ENCODE peak calls at places on chromosome 4, in four cellular contexts. H is K562, W is GM12878, P is HL-60. S is an unnamed sample.

GRCh38 chr4:2833671-2834000 is 10.0 kb upstream of the ADD1 start:
- DNase-seq in H (no peak), W (no peak), P (no peak), S (peak; percentile 13)

GRCh38 chr4:188619456-188620149 is 480.4 kb downstream of the TRIML1 start:
- DNase-seq in H (no peak), W (no peak), P (no peak), S (no peak)

GRCh38 chr4:161522031-161522430 is 641.8 kb downstream of the FSTL5 start:
- DNase-seq in H (no peak), W (no peak), P (no peak), S (no peak)

GRCh38 chr4:89765966-89766365 is 71.0 kb downstream of the SNCA start:
- DNase-seq in H (no peak), W (no peak), P (no peak), S (no peak)

GRCh38 chr4:109801895-109802319 is at the start of gene CFI:
- DNase-seq in H (peak; percentile 21), W (no peak), P (no peak), S (no peak)

GRCh38 chr4:143482753-143483362 is 30.6 kb upstream of the SMARCA5 start:
- DNase-seq in H (peak; percentile 56), W (no peak), P (no peak), S (peak; percentile 12)

GRCh38 chr4:66575024-66575696 is 904.9 kb upstream of the EPHA5 start:
- DNase-seq in H (no peak), W (no peak), P (no peak), S (no peak)

GRCh38 chr4:148497258-148497657 is 55.0 kb upstream of the NR3C2 start:
- DNase-seq in H (no peak), W (no peak), P (no peak), S (no peak)

GRCh38 chr4:183919173-183919572 is 14.1 kb downstream of the STOX2 start:
- DNase-seq in H (no peak), W (no peak), P (no peak), S (no peak)

GRCh38 chr4:119025916-119026661 is 109.5 kb upstream of the MYOZ2 start:
- DNase-seq in H (no peak), W (no peak), P (peak; percentile 58), S (no peak)

GRCh38 chr4:108889696-108890475 is 127.0 kb upstream of the ETNPPL start:
- DNase-seq in H (no peak), W (no peak), P (no peak), S (no peak)

GRCh38 chr4:152715076-152715475 is 35.3 kb upstream of the TMEM154 start:
- DNase-seq in H (no peak), W (no peak), P (no peak), S (no peak)

GRCh38 chr4:146389561-146389960 is 132.2 kb downstream of the SLC10A7 start:
- DNase-seq in H (no peak), W (no peak), P (no peak), S (no peak)

GRCh38 chr4:87132035-87132434 is 88.4 kb downstream of the KLHL8 start:
- DNase-seq in H (no peak), W (no peak), P (no peak), S (no peak)

GRCh38 chr4:14566518-14566917 is 435.8 kb upstream of the CPEB2 start:
- DNase-seq in H (no peak), W (no peak), P (no peak), S (no peak)

GRCh38 chr4:113790478-113790877 is 28.9 kb upstream of the CAMK2D start:
- DNase-seq in H (no peak), W (no peak), P (no peak), S (no peak)

GRCh38 chr4:88953400-88953799 is 103.6 kb downstream of the FAM13A start:
- DNase-seq in H (no peak), W (peak; percentile 4), P (no peak), S (no peak)

GRCh38 chr4:87975466-87975865 is at the start of gene SPP1:
- DNase-seq in H (no peak), W (no peak), P (peak; percentile 7), S (no peak)

GRCh38 chr4:140719022-140719421 is 37.2 kb downstream of the TBC1D9 start:
- DNase-seq in H (no peak), W (no peak), P (no peak), S (no peak)

GRCh38 chr4:185304944-185305690 is 90.6 kb downstream of the LRP2BP start:
- DNase-seq in H (peak; percentile 52), W (peak; percentile 68), P (no peak), S (peak; percentile 12)

GRCh38 chr4:161813889-161814288 is 349.9 kb downstream of the FSTL5 start:
- DNase-seq in H (no peak), W (no peak), P (no peak), S (no peak)

GRCh38 chr4:185139736-185140135 is 3.3 kb upstream of the SLC25A4 start:
- DNase-seq in H (no peak), W (no peak), P (no peak), S (no peak)

GRCh38 chr4:10593130-10593529 is 91.4 kb downstream of the CLNK start:
- DNase-seq in H (peak; percentile 11), W (no peak), P (no peak), S (no peak)

GRCh38 chr4:156779774-156780173 is 191.8 kb downstream of the PDGFC start:
- DNase-seq in H (no peak), W (no peak), P (no peak), S (no peak)

GRCh38 chr4:162015090-162015489 is 148.7 kb downstream of the FSTL5 start:
- DNase-seq in H (no peak), W (no peak), P (no peak), S (no peak)

GRCh38 chr4:122163767-122164166 is 11.6 kb downstream of the BLTP1 start:
- DNase-seq in H (no peak), W (no peak), P (no peak), S (no peak)

GRCh38 chr4:150769235-150769634 is 187.3 kb downstream of the MAB21L2 start:
- DNase-seq in H (peak; percentile 28), W (no peak), P (peak; percentile 12), S (no peak)

GRCh38 chr4:73899321-73899720 is 30.1 kb downstream of the CXCL1 start:
- DNase-seq in H (no peak), W (no peak), P (no peak), S (no peak)

GRCh38 chr4:104752337-104752736 is 257.6 kb upstream of the CXXC4 start:
- DNase-seq in H (no peak), W (peak; percentile 48), P (no peak), S (no peak)

GRCh38 chr4:99552872-99553271 is 11.0 kb downstream of the TRMT10A start:
- DNase-seq in H (no peak), W (no peak), P (no peak), S (no peak)

GRCh38 chr4:16686195-16686594 is 212.2 kb downstream of the LDB2 start:
- DNase-seq in H (no peak), W (no peak), P (no peak), S (no peak)

GRCh38 chr4:15956179-15956850 is 6.7 kb downstream of the FGFBP2 start:
- DNase-seq in H (peak; percentile 75), W (peak; percentile 55), P (peak; percentile 54), S (peak; percentile 59)

GRCh38 chr4:129144755-129145206 is 48.8 kb downstream of the C4orf33 start:
- DNase-seq in H (peak; percentile 52), W (no peak), P (no peak), S (no peak)

GRCh38 chr4:21949073-21949457 is 493 bp upstream of the KCNIP4 start:
- DNase-seq in H (no peak), W (no peak), P (no peak), S (no peak)

DNA sequence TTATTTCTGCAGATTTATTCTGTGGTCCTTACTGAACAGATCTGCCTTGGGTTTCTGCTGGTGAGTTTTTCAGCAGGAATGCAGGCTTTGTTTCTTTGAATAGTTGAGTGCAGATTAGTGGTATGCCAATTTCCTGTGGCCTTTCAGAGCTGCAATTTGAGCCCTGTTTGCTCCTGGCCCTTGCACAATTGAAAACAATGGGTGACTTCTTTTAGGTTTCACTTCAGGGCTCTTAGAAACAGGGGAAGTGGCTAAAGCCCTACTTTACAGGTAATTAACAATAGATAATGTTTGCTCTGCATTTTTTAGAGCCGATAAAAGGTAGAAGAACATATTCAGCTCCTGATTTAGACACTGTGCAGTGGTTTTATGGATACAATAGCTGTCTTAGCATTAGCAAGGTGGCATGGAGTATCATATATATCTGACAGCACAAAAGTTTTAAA is 21.9 kb downstream of the SPRY1 start:
- DNase-seq in H (no peak), W (no peak), P (no peak), S (no peak)
- TF ChIP-seq SPI1 in H (no peak), W (peak; percentile 54), P (peak; percentile 88), S (peak; percentile 17)

DNA sequence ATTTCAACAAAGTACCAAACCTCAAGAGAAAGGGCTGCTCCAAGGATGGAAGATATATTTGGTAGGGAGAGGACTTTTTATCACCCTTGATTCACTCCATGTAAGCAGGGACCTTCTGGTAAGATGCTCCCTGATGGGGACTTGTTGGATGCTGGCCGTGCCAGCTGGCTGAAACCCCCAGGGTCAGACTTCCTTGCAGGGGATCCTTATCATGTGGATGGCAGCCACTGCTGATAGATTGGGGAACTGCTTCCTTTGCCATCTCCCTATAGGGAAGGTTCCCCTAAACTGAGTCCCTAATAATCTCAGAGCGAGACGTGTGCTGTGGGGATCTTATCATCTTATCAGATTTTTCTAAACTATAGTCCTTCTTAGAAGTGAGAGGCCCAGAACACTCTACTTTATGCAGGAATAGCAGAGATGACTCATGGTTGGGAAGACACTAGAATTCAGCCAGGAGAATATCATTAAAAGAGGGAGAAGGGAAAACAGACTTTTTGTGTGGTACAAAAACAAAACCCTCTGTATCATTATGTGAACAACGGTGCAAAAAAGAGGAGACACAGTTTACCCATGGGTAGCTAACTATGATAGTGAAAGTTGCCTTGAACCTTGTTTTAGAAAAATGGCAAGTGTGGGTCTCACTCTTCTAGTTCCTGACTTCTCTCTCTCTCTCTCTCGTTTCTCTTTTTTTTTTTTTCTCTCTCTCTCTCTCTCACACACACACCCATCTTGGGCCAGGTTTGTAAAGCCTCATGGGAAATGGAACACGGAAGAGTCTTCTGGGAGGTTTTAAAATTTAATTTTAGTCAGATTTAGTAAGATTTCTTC is 16.1 kb downstream of the RHOH start:
- DNase-seq in H (no peak), W (no peak), P (no peak), S (no peak)
- TF ChIP-seq SPI1 in H (peak; percentile 47), W (no peak), P (peak; percentile 26), S (peak; percentile 22)

GRCh38 chr4:84878090-84878489 is 88.4 kb downstream of the WDFY3 start:
- DNase-seq in H (no peak), W (no peak), P (no peak), S (no peak)
- TF ChIP-seq SPI1 in H (no peak), W (no peak), P (no peak), S (no peak)

GRCh38 chr4:97548186-97548585 is 595.1 kb downstream of the STPG2 start:
- DNase-seq in H (no peak), W (no peak), P (no peak), S (no peak)
- TF ChIP-seq SPI1 in H (no peak), W (no peak), P (no peak), S (no peak)

DNA sequence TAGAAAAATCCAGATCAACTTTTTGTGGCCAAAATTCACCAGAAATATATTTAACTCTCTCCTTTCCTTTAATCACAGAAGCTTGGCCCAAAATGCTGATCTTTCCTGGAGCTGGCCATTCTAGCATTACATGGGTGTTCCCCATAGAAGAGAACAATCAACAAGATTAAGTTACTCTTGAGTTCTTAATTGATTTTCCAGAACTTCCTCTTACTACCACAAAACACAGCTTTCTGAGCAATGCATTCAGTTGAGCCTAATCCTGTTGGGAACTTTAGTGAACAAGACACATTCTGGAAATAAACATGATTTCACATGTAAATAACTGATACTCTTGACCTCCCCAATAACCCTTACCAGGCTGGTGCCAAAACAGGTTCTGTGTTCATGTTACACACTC is 45.4 kb upstream of the STIM2 start:
- DNase-seq in H (no peak), W (no peak), P (no peak), S (no peak)
- TF ChIP-seq SPI1 in H (no peak), W (no peak), P (no peak), S (no peak)

GRCh38 chr4:18568600-18568999 is 547.0 kb upstream of the LCORL start:
- DNase-seq in H (no peak), W (no peak), P (no peak), S (no peak)
- TF ChIP-seq SPI1 in H (no peak), W (no peak), P (no peak), S (no peak)

S was measured in GM12891.